ENCODE peak calls at places on chromosomes 1 and 21, in ten cellular contexts. One of them, this sample, is unnamed.

GRCh38 chr1:97832490-97832889 is 88.3 kb downstream of the DPYD start:
- DNase-seq in Peyer's patch: no peak
- DNase-seq in memory B cell: no peak
- DNase-seq in NAMALWA: no peak
- DNase-seq in heart right ventricle: peak; percentile 25
- DNase-seq in T-helper 9 cell: no peak
- DNase-seq in PC-9: no peak
- DNase-seq in AG08395: peak; percentile 5
- DNase-seq in tibial nerve: no peak
- DNase-seq in uterus: no peak
- DNase-seq in this sample: no peak

GRCh38 chr1:32715901-32716311 is 13.3 kb upstream of the SYNC start:
- DNase-seq in uterus: no peak
- DNase-seq in T-helper 9 cell: no peak
- DNase-seq in heart right ventricle: no peak
- DNase-seq in Peyer's patch: no peak
- DNase-seq in memory B cell: no peak
- DNase-seq in NAMALWA: no peak
- DNase-seq in tibial nerve: no peak
- DNase-seq in PC-9: peak; percentile 54
- DNase-seq in AG08395: peak; percentile 41
- DNase-seq in this sample: no peak

GRCh38 chr1:119285482-119285881 is 83.1 kb upstream of the HAO2 start:
- DNase-seq in AG08395: peak; percentile 77
- DNase-seq in heart right ventricle: no peak
- DNase-seq in tibial nerve: no peak
- DNase-seq in memory B cell: no peak
- DNase-seq in uterus: no peak
- DNase-seq in T-helper 9 cell: no peak
- DNase-seq in NAMALWA: no peak
- DNase-seq in Peyer's patch: no peak
- DNase-seq in PC-9: no peak
- DNase-seq in this sample: no peak

GRCh38 chr1:167221804-167222610 is 1.3 kb downstream of the POU2F1 start:
- DNase-seq in PC-9: peak; percentile 74
- DNase-seq in NAMALWA: peak; percentile 98
- DNase-seq in heart right ventricle: peak; percentile 62
- DNase-seq in Peyer's patch: peak; percentile 84
- DNase-seq in AG08395: peak; percentile 31
- DNase-seq in T-helper 9 cell: peak; percentile 52
- DNase-seq in memory B cell: peak; percentile 69
- DNase-seq in tibial nerve: peak; percentile 17
- DNase-seq in uterus: peak; percentile 53
- DNase-seq in this sample: peak; percentile 54

GRCh38 chr21:46093668-46094400 is 4.1 kb upstream of the COL6A2 start:
- DNase-seq in AG08395: no peak
- DNase-seq in PC-9: no peak
- DNase-seq in uterus: no peak
- DNase-seq in tibial nerve: no peak
- DNase-seq in heart right ventricle: peak; percentile 10
- DNase-seq in memory B cell: no peak
- DNase-seq in T-helper 9 cell: no peak
- DNase-seq in Peyer's patch: peak; percentile 38
- DNase-seq in NAMALWA: no peak
- DNase-seq in this sample: no peak

GRCh38 chr1:221032616-221033342 is 153.5 kb downstream of the HLX start:
- DNase-seq in heart right ventricle: no peak
- DNase-seq in Peyer's patch: no peak
- DNase-seq in memory B cell: no peak
- DNase-seq in T-helper 9 cell: no peak
- DNase-seq in AG08395: no peak
- DNase-seq in PC-9: no peak
- DNase-seq in NAMALWA: no peak
- DNase-seq in tibial nerve: no peak
- DNase-seq in uterus: no peak
- DNase-seq in this sample: no peak

GRCh38 chr1:178540646-178541045 is 27.7 kb downstream of the TEX35 start:
- DNase-seq in heart right ventricle: no peak
- DNase-seq in NAMALWA: no peak
- DNase-seq in uterus: no peak
- DNase-seq in AG08395: peak; percentile 81
- DNase-seq in PC-9: no peak
- DNase-seq in Peyer's patch: no peak
- DNase-seq in memory B cell: no peak
- DNase-seq in tibial nerve: no peak
- DNase-seq in T-helper 9 cell: no peak
- DNase-seq in this sample: no peak

GRCh38 chr1:29706936-29707335 is 470.6 kb downstream of the PTPRU start:
- DNase-seq in memory B cell: no peak
- DNase-seq in PC-9: peak; percentile 33
- DNase-seq in NAMALWA: peak; percentile 64
- DNase-seq in tibial nerve: no peak
- DNase-seq in heart right ventricle: no peak
- DNase-seq in Peyer's patch: no peak
- DNase-seq in AG08395: peak; percentile 68
- DNase-seq in T-helper 9 cell: no peak
- DNase-seq in uterus: no peak
- DNase-seq in this sample: no peak

GRCh38 chr1:234724517-234725176 is 114.7 kb upstream of the IRF2BP2 start:
- DNase-seq in memory B cell: no peak
- DNase-seq in T-helper 9 cell: no peak
- DNase-seq in uterus: peak; percentile 85
- DNase-seq in AG08395: no peak
- DNase-seq in heart right ventricle: peak; percentile 75
- DNase-seq in PC-9: no peak
- DNase-seq in NAMALWA: no peak
- DNase-seq in Peyer's patch: peak; percentile 82
- DNase-seq in tibial nerve: peak; percentile 59
- DNase-seq in this sample: peak; percentile 12

GRCh38 chr1:82586473-82586872 is 785.7 kb downstream of the ADGRL2 start:
- DNase-seq in heart right ventricle: peak; percentile 14
- DNase-seq in memory B cell: no peak
- DNase-seq in PC-9: no peak
- DNase-seq in NAMALWA: no peak
- DNase-seq in Peyer's patch: no peak
- DNase-seq in tibial nerve: no peak
- DNase-seq in AG08395: no peak
- DNase-seq in uterus: no peak
- DNase-seq in T-helper 9 cell: no peak
- DNase-seq in this sample: no peak

GRCh38 chr1:158037876-158038359 is 44.5 kb downstream of the KIRREL1 start:
- DNase-seq in Peyer's patch: no peak
- DNase-seq in heart right ventricle: peak; percentile 37
- DNase-seq in NAMALWA: no peak
- DNase-seq in T-helper 9 cell: no peak
- DNase-seq in tibial nerve: no peak
- DNase-seq in uterus: peak; percentile 41
- DNase-seq in memory B cell: no peak
- DNase-seq in PC-9: peak; percentile 52
- DNase-seq in AG08395: peak; percentile 53
- DNase-seq in this sample: no peak

GRCh38 chr1:201655243-201655642 is 116.3 kb downstream of the NAV1 start:
- DNase-seq in AG08395: peak; percentile 93
- DNase-seq in heart right ventricle: no peak
- DNase-seq in T-helper 9 cell: no peak
- DNase-seq in memory B cell: no peak
- DNase-seq in tibial nerve: peak; percentile 22
- DNase-seq in NAMALWA: no peak
- DNase-seq in Peyer's patch: no peak
- DNase-seq in uterus: peak; percentile 67
- DNase-seq in PC-9: no peak
- DNase-seq in this sample: no peak

GRCh38 chr1:31487894-31488293 is 74.9 kb downstream of the SERINC2 start:
- DNase-seq in AG08395: no peak
- DNase-seq in uterus: no peak
- DNase-seq in Peyer's patch: no peak
- DNase-seq in PC-9: no peak
- DNase-seq in memory B cell: no peak
- DNase-seq in T-helper 9 cell: no peak
- DNase-seq in NAMALWA: no peak
- DNase-seq in tibial nerve: no peak
- DNase-seq in heart right ventricle: no peak
- DNase-seq in this sample: no peak

GRCh38 chr21:41251961-41252642 is 64.5 kb upstream of the FAM3B start:
- DNase-seq in tibial nerve: no peak
- DNase-seq in PC-9: no peak
- DNase-seq in T-helper 9 cell: no peak
- DNase-seq in heart right ventricle: no peak
- DNase-seq in Peyer's patch: no peak
- DNase-seq in NAMALWA: no peak
- DNase-seq in memory B cell: no peak
- DNase-seq in uterus: no peak
- DNase-seq in AG08395: no peak
- DNase-seq in this sample: no peak

GRCh38 chr21:45972716-45973474 is 8.7 kb upstream of the COL6A1 start:
- DNase-seq in heart right ventricle: peak; percentile 84
- DNase-seq in Peyer's patch: peak; percentile 59
- DNase-seq in AG08395: peak; percentile 66
- DNase-seq in T-helper 9 cell: no peak
- DNase-seq in NAMALWA: no peak
- DNase-seq in uterus: peak; percentile 96
- DNase-seq in tibial nerve: peak; percentile 63
- DNase-seq in PC-9: no peak
- DNase-seq in memory B cell: no peak
- DNase-seq in this sample: no peak

GRCh38 chr1:14704846-14705245 is 106.4 kb downstream of the KAZN start:
- DNase-seq in PC-9: no peak
- DNase-seq in AG08395: no peak
- DNase-seq in NAMALWA: no peak
- DNase-seq in Peyer's patch: no peak
- DNase-seq in heart right ventricle: no peak
- DNase-seq in memory B cell: no peak
- DNase-seq in T-helper 9 cell: no peak
- DNase-seq in uterus: no peak
- DNase-seq in tibial nerve: no peak
- DNase-seq in this sample: no peak

GRCh38 chr1:159653201-159653600 is 61.2 kb downstream of the CRP start:
- DNase-seq in AG08395: peak; percentile 13
- DNase-seq in Peyer's patch: no peak
- DNase-seq in tibial nerve: no peak
- DNase-seq in T-helper 9 cell: no peak
- DNase-seq in PC-9: no peak
- DNase-seq in NAMALWA: no peak
- DNase-seq in heart right ventricle: no peak
- DNase-seq in uterus: no peak
- DNase-seq in memory B cell: no peak
- DNase-seq in this sample: no peak

GRCh38 chr21:32807717-32808380 is 36.3 kb upstream of the PAXBP1 start:
- DNase-seq in PC-9: no peak
- DNase-seq in heart right ventricle: no peak
- DNase-seq in Peyer's patch: no peak
- DNase-seq in uterus: peak; percentile 52
- DNase-seq in NAMALWA: no peak
- DNase-seq in memory B cell: no peak
- DNase-seq in AG08395: peak; percentile 74
- DNase-seq in T-helper 9 cell: no peak
- DNase-seq in tibial nerve: no peak
- DNase-seq in this sample: no peak

This sample was measured in HCT116.